ENCODE peak calls at places on chromosome 15, in six cellular contexts. One of them, this sample, is unnamed.
A peak's percentile ranks its signal among the peaks of the same experiment; 100 is the strongest.

GRCh38 chr15:99307735-99308134 is 56.5 kb downstream of the LRRC28 start:
- DNase-seq in foreskin fibroblast: no peak
- DNase-seq in dermis blood vessel endothelial cell: peak; percentile 7
- DNase-seq in Kasumi-1: no peak
- DNase-seq in iPS-NIHi11: no peak
- DNase-seq in stimulated activated CD4-positive, alpha-beta T cell treated with anti-CD3 and anti-CD28 coated beads, Interleukin-2, amount 100 ng/mL, for 48 hours: no peak
- DNase-seq in this sample: no peak

GRCh38 chr15:88032787-88033186 is 223.8 kb downstream of the NTRK3 start:
- DNase-seq in foreskin fibroblast: peak; percentile 8
- DNase-seq in dermis blood vessel endothelial cell: no peak
- DNase-seq in Kasumi-1: no peak
- DNase-seq in iPS-NIHi11: no peak
- DNase-seq in stimulated activated CD4-positive, alpha-beta T cell treated with anti-CD3 and anti-CD28 coated beads, Interleukin-2, amount 100 ng/mL, for 48 hours: no peak
- DNase-seq in this sample: no peak

GRCh38 chr15:89377042-89377841 is 42.6 kb upstream of the POLG start:
- DNase-seq in foreskin fibroblast: no peak
- DNase-seq in dermis blood vessel endothelial cell: no peak
- DNase-seq in Kasumi-1: no peak
- DNase-seq in iPS-NIHi11: no peak
- DNase-seq in stimulated activated CD4-positive, alpha-beta T cell treated with anti-CD3 and anti-CD28 coated beads, Interleukin-2, amount 100 ng/mL, for 48 hours: no peak
- DNase-seq in this sample: no peak

GRCh38 chr15:51185213-51185619 is 90.5 kb upstream of the TNFAIP8L3 start:
- DNase-seq in foreskin fibroblast: no peak
- DNase-seq in dermis blood vessel endothelial cell: no peak
- DNase-seq in Kasumi-1: no peak
- DNase-seq in iPS-NIHi11: no peak
- DNase-seq in stimulated activated CD4-positive, alpha-beta T cell treated with anti-CD3 and anti-CD28 coated beads, Interleukin-2, amount 100 ng/mL, for 48 hours: no peak
- DNase-seq in this sample: no peak

GRCh38 chr15:51290720-51291119 is 47.7 kb downstream of the CYP19A1 start:
- DNase-seq in foreskin fibroblast: no peak
- DNase-seq in dermis blood vessel endothelial cell: no peak
- DNase-seq in Kasumi-1: no peak
- DNase-seq in iPS-NIHi11: no peak
- DNase-seq in stimulated activated CD4-positive, alpha-beta T cell treated with anti-CD3 and anti-CD28 coated beads, Interleukin-2, amount 100 ng/mL, for 48 hours: no peak
- DNase-seq in this sample: no peak

GRCh38 chr15:28019594-28020320 is 79.4 kb downstream of the OCA2 start:
- DNase-seq in foreskin fibroblast: no peak
- DNase-seq in dermis blood vessel endothelial cell: no peak
- DNase-seq in Kasumi-1: no peak
- DNase-seq in iPS-NIHi11: peak; percentile 46
- DNase-seq in stimulated activated CD4-positive, alpha-beta T cell treated with anti-CD3 and anti-CD28 coated beads, Interleukin-2, amount 100 ng/mL, for 48 hours: no peak
- DNase-seq in this sample: no peak

GRCh38 chr15:82393671-82394070 is 35.9 kb upstream of the GOLGA6L9 start:
- DNase-seq in foreskin fibroblast: no peak
- DNase-seq in dermis blood vessel endothelial cell: no peak
- DNase-seq in Kasumi-1: no peak
- DNase-seq in iPS-NIHi11: no peak
- DNase-seq in stimulated activated CD4-positive, alpha-beta T cell treated with anti-CD3 and anti-CD28 coated beads, Interleukin-2, amount 100 ng/mL, for 48 hours: no peak
- DNase-seq in this sample: no peak

GRCh38 chr15:63327648-63328421 is 50.4 kb downstream of the APH1B start:
- DNase-seq in foreskin fibroblast: no peak
- DNase-seq in dermis blood vessel endothelial cell: no peak
- DNase-seq in Kasumi-1: no peak
- DNase-seq in iPS-NIHi11: no peak
- DNase-seq in stimulated activated CD4-positive, alpha-beta T cell treated with anti-CD3 and anti-CD28 coated beads, Interleukin-2, amount 100 ng/mL, for 48 hours: no peak
- DNase-seq in this sample: no peak

GRCh38 chr15:99153026-99153535 is 48.2 kb downstream of the SYNM start:
- DNase-seq in foreskin fibroblast: no peak
- DNase-seq in dermis blood vessel endothelial cell: no peak
- DNase-seq in Kasumi-1: no peak
- DNase-seq in iPS-NIHi11: no peak
- DNase-seq in stimulated activated CD4-positive, alpha-beta T cell treated with anti-CD3 and anti-CD28 coated beads, Interleukin-2, amount 100 ng/mL, for 48 hours: no peak
- DNase-seq in this sample: no peak

GRCh38 chr15:64970696-64971095 is 19.0 kb downstream of the SPG21 start:
- DNase-seq in foreskin fibroblast: no peak
- DNase-seq in dermis blood vessel endothelial cell: no peak
- DNase-seq in Kasumi-1: no peak
- DNase-seq in iPS-NIHi11: no peak
- DNase-seq in stimulated activated CD4-positive, alpha-beta T cell treated with anti-CD3 and anti-CD28 coated beads, Interleukin-2, amount 100 ng/mL, for 48 hours: no peak
- DNase-seq in this sample: no peak

GRCh38 chr15:58758141-58758540 is 8.6 kb upstream of the ADAM10 start:
- DNase-seq in foreskin fibroblast: peak; percentile 28
- DNase-seq in dermis blood vessel endothelial cell: peak; percentile 44
- DNase-seq in Kasumi-1: no peak
- DNase-seq in iPS-NIHi11: no peak
- DNase-seq in stimulated activated CD4-positive, alpha-beta T cell treated with anti-CD3 and anti-CD28 coated beads, Interleukin-2, amount 100 ng/mL, for 48 hours: no peak
- DNase-seq in this sample: peak; percentile 39

GRCh38 chr15:34132881-34133280 is 31.0 kb downstream of the PGBD4 start:
- DNase-seq in foreskin fibroblast: no peak
- DNase-seq in dermis blood vessel endothelial cell: no peak
- DNase-seq in Kasumi-1: no peak
- DNase-seq in iPS-NIHi11: no peak
- DNase-seq in stimulated activated CD4-positive, alpha-beta T cell treated with anti-CD3 and anti-CD28 coated beads, Interleukin-2, amount 100 ng/mL, for 48 hours: no peak
- DNase-seq in this sample: no peak

GRCh38 chr15:48388937-48389309 is 57.7 kb downstream of the DUT start:
- DNase-seq in foreskin fibroblast: no peak
- DNase-seq in dermis blood vessel endothelial cell: no peak
- DNase-seq in Kasumi-1: no peak
- DNase-seq in iPS-NIHi11: no peak
- DNase-seq in stimulated activated CD4-positive, alpha-beta T cell treated with anti-CD3 and anti-CD28 coated beads, Interleukin-2, amount 100 ng/mL, for 48 hours: no peak
- DNase-seq in this sample: no peak

GRCh38 chr15:35624881-35625280 is 78.9 kb upstream of the DPH6 start:
- DNase-seq in foreskin fibroblast: peak; percentile 84
- DNase-seq in dermis blood vessel endothelial cell: no peak
- DNase-seq in Kasumi-1: no peak
- DNase-seq in iPS-NIHi11: no peak
- DNase-seq in stimulated activated CD4-positive, alpha-beta T cell treated with anti-CD3 and anti-CD28 coated beads, Interleukin-2, amount 100 ng/mL, for 48 hours: no peak
- DNase-seq in this sample: peak; percentile 91

GRCh38 chr15:51708013-51708412 is 26.7 kb downstream of the SCG3 start:
- DNase-seq in foreskin fibroblast: no peak
- DNase-seq in dermis blood vessel endothelial cell: no peak
- DNase-seq in Kasumi-1: no peak
- DNase-seq in iPS-NIHi11: no peak
- DNase-seq in stimulated activated CD4-positive, alpha-beta T cell treated with anti-CD3 and anti-CD28 coated beads, Interleukin-2, amount 100 ng/mL, for 48 hours: no peak
- DNase-seq in this sample: no peak

GRCh38 chr15:100112061-100112420 is 229.7 kb downstream of the ADAMTS17 start:
- DNase-seq in foreskin fibroblast: no peak
- DNase-seq in dermis blood vessel endothelial cell: no peak
- DNase-seq in Kasumi-1: no peak
- DNase-seq in iPS-NIHi11: no peak
- DNase-seq in stimulated activated CD4-positive, alpha-beta T cell treated with anti-CD3 and anti-CD28 coated beads, Interleukin-2, amount 100 ng/mL, for 48 hours: no peak
- DNase-seq in this sample: no peak

GRCh38 chr15:38868326-38869114 is 303.9 kb upstream of the RASGRP1 start:
- DNase-seq in foreskin fibroblast: peak; percentile 96
- DNase-seq in dermis blood vessel endothelial cell: peak; percentile 85
- DNase-seq in Kasumi-1: no peak
- DNase-seq in iPS-NIHi11: no peak
- DNase-seq in stimulated activated CD4-positive, alpha-beta T cell treated with anti-CD3 and anti-CD28 coated beads, Interleukin-2, amount 100 ng/mL, for 48 hours: no peak
- DNase-seq in this sample: peak; percentile 91

GRCh38 chr15:66894363-66894762 is 171.0 kb upstream of the SMAD3 start:
- DNase-seq in foreskin fibroblast: no peak
- DNase-seq in dermis blood vessel endothelial cell: no peak
- DNase-seq in Kasumi-1: no peak
- DNase-seq in iPS-NIHi11: no peak
- DNase-seq in stimulated activated CD4-positive, alpha-beta T cell treated with anti-CD3 and anti-CD28 coated beads, Interleukin-2, amount 100 ng/mL, for 48 hours: no peak
- DNase-seq in this sample: no peak

GRCh38 chr15:29698030-29698701 is 124.1 kb downstream of the TJP1 start:
- DNase-seq in foreskin fibroblast: peak; percentile 82
- DNase-seq in dermis blood vessel endothelial cell: peak; percentile 97
- DNase-seq in Kasumi-1: no peak
- DNase-seq in iPS-NIHi11: no peak
- DNase-seq in stimulated activated CD4-positive, alpha-beta T cell treated with anti-CD3 and anti-CD28 coated beads, Interleukin-2, amount 100 ng/mL, for 48 hours: no peak
- DNase-seq in this sample: no peak

GRCh38 chr15:67281714-67282113 is 27.1 kb downstream of the IQCH start:
- DNase-seq in foreskin fibroblast: no peak
- DNase-seq in dermis blood vessel endothelial cell: no peak
- DNase-seq in Kasumi-1: no peak
- DNase-seq in iPS-NIHi11: no peak
- DNase-seq in stimulated activated CD4-positive, alpha-beta T cell treated with anti-CD3 and anti-CD28 coated beads, Interleukin-2, amount 100 ng/mL, for 48 hours: no peak
- DNase-seq in this sample: no peak

GRCh38 chr15:100671858-100672543 is 69.6 kb downstream of the ASB7 start:
- DNase-seq in foreskin fibroblast: no peak
- DNase-seq in dermis blood vessel endothelial cell: peak; percentile 72
- DNase-seq in Kasumi-1: peak; percentile 11
- DNase-seq in iPS-NIHi11: peak; percentile 62
- DNase-seq in stimulated activated CD4-positive, alpha-beta T cell treated with anti-CD3 and anti-CD28 coated beads, Interleukin-2, amount 100 ng/mL, for 48 hours: no peak
- DNase-seq in this sample: peak; percentile 51

GRCh38 chr15:35827156-35827555 is 281.2 kb upstream of the DPH6 start:
- DNase-seq in foreskin fibroblast: no peak
- DNase-seq in dermis blood vessel endothelial cell: peak; percentile 20
- DNase-seq in Kasumi-1: no peak
- DNase-seq in iPS-NIHi11: no peak
- DNase-seq in stimulated activated CD4-positive, alpha-beta T cell treated with anti-CD3 and anti-CD28 coated beads, Interleukin-2, amount 100 ng/mL, for 48 hours: no peak
- DNase-seq in this sample: no peak

GRCh38 chr15:57824186-57824585 is 117.7 kb downstream of the POLR2M start:
- DNase-seq in foreskin fibroblast: no peak
- DNase-seq in dermis blood vessel endothelial cell: peak; percentile 26
- DNase-seq in Kasumi-1: no peak
- DNase-seq in iPS-NIHi11: no peak
- DNase-seq in stimulated activated CD4-positive, alpha-beta T cell treated with anti-CD3 and anti-CD28 coated beads, Interleukin-2, amount 100 ng/mL, for 48 hours: no peak
- DNase-seq in this sample: no peak

GRCh38 chr15:34799149-34799824 is 3.9 kb upstream of the ACTC1 start:
- DNase-seq in foreskin fibroblast: no peak
- DNase-seq in dermis blood vessel endothelial cell: peak; percentile 6
- DNase-seq in Kasumi-1: no peak
- DNase-seq in iPS-NIHi11: no peak
- DNase-seq in stimulated activated CD4-positive, alpha-beta T cell treated with anti-CD3 and anti-CD28 coated beads, Interleukin-2, amount 100 ng/mL, for 48 hours: no peak
- DNase-seq in this sample: peak; percentile 9

GRCh38 chr15:68595761-68596160 is 17.0 kb downstream of the CORO2B start:
- DNase-seq in foreskin fibroblast: no peak
- DNase-seq in dermis blood vessel endothelial cell: no peak
- DNase-seq in Kasumi-1: no peak
- DNase-seq in iPS-NIHi11: no peak
- DNase-seq in stimulated activated CD4-positive, alpha-beta T cell treated with anti-CD3 and anti-CD28 coated beads, Interleukin-2, amount 100 ng/mL, for 48 hours: no peak
- DNase-seq in this sample: no peak

GRCh38 chr15:68234060-68234459 is 4.5 kb upstream of the CLN6 start:
- DNase-seq in foreskin fibroblast: no peak
- DNase-seq in dermis blood vessel endothelial cell: no peak
- DNase-seq in Kasumi-1: no peak
- DNase-seq in iPS-NIHi11: no peak
- DNase-seq in stimulated activated CD4-positive, alpha-beta T cell treated with anti-CD3 and anti-CD28 coated beads, Interleukin-2, amount 100 ng/mL, for 48 hours: no peak
- DNase-seq in this sample: no peak

GRCh38 chr15:33242165-33242564 is 47.7 kb upstream of the FMN1 start:
- DNase-seq in foreskin fibroblast: peak; percentile 12
- DNase-seq in dermis blood vessel endothelial cell: peak; percentile 39
- DNase-seq in Kasumi-1: no peak
- DNase-seq in iPS-NIHi11: peak; percentile 45
- DNase-seq in stimulated activated CD4-positive, alpha-beta T cell treated with anti-CD3 and anti-CD28 coated beads, Interleukin-2, amount 100 ng/mL, for 48 hours: no peak
- DNase-seq in this sample: peak; percentile 8

GRCh38 chr15:39934415-39935044 is 615 bp downstream of the EIF2AK4 start:
- DNase-seq in foreskin fibroblast: no peak
- DNase-seq in dermis blood vessel endothelial cell: peak; percentile 44
- DNase-seq in Kasumi-1: peak; percentile 5
- DNase-seq in iPS-NIHi11: no peak
- DNase-seq in stimulated activated CD4-positive, alpha-beta T cell treated with anti-CD3 and anti-CD28 coated beads, Interleukin-2, amount 100 ng/mL, for 48 hours: peak; percentile 3
- DNase-seq in this sample: no peak

GRCh38 chr15:70643106-70643782 is 120.1 kb downstream of the UACA start:
- DNase-seq in foreskin fibroblast: no peak
- DNase-seq in dermis blood vessel endothelial cell: no peak
- DNase-seq in Kasumi-1: no peak
- DNase-seq in iPS-NIHi11: no peak
- DNase-seq in stimulated activated CD4-positive, alpha-beta T cell treated with anti-CD3 and anti-CD28 coated beads, Interleukin-2, amount 100 ng/mL, for 48 hours: no peak
- DNase-seq in this sample: no peak

GRCh38 chr15:74955796-74956647 is 550 bp downstream of the RPP25 start:
- DNase-seq in foreskin fibroblast: peak; percentile 72
- DNase-seq in dermis blood vessel endothelial cell: peak; percentile 85
- DNase-seq in Kasumi-1: peak; percentile 37
- DNase-seq in iPS-NIHi11: peak; percentile 55
- DNase-seq in stimulated activated CD4-positive, alpha-beta T cell treated with anti-CD3 and anti-CD28 coated beads, Interleukin-2, amount 100 ng/mL, for 48 hours: peak; percentile 61
- DNase-seq in this sample: peak; percentile 75

GRCh38 chr15:61141497-61142125 is 87.5 kb downstream of the RORA start:
- DNase-seq in foreskin fibroblast: no peak
- DNase-seq in dermis blood vessel endothelial cell: no peak
- DNase-seq in Kasumi-1: no peak
- DNase-seq in iPS-NIHi11: no peak
- DNase-seq in stimulated activated CD4-positive, alpha-beta T cell treated with anti-CD3 and anti-CD28 coated beads, Interleukin-2, amount 100 ng/mL, for 48 hours: no peak
- DNase-seq in this sample: no peak

GRCh38 chr15:94070341-94071275 is 160.8 kb upstream of the MCTP2 start:
- DNase-seq in foreskin fibroblast: peak; percentile 10
- DNase-seq in dermis blood vessel endothelial cell: no peak
- DNase-seq in Kasumi-1: peak; percentile 79
- DNase-seq in iPS-NIHi11: no peak
- DNase-seq in stimulated activated CD4-positive, alpha-beta T cell treated with anti-CD3 and anti-CD28 coated beads, Interleukin-2, amount 100 ng/mL, for 48 hours: no peak
- DNase-seq in this sample: no peak

GRCh38 chr15:83064859-83065258 is 2.2 kb downstream of the BTBD1 start:
- DNase-seq in foreskin fibroblast: no peak
- DNase-seq in dermis blood vessel endothelial cell: peak; percentile 30
- DNase-seq in Kasumi-1: peak; percentile 20
- DNase-seq in iPS-NIHi11: no peak
- DNase-seq in stimulated activated CD4-positive, alpha-beta T cell treated with anti-CD3 and anti-CD28 coated beads, Interleukin-2, amount 100 ng/mL, for 48 hours: no peak
- DNase-seq in this sample: no peak

GRCh38 chr15:94259121-94259776 is 27.9 kb downstream of the MCTP2 start:
- DNase-seq in foreskin fibroblast: no peak
- DNase-seq in dermis blood vessel endothelial cell: no peak
- DNase-seq in Kasumi-1: no peak
- DNase-seq in iPS-NIHi11: no peak
- DNase-seq in stimulated activated CD4-positive, alpha-beta T cell treated with anti-CD3 and anti-CD28 coated beads, Interleukin-2, amount 100 ng/mL, for 48 hours: no peak
- DNase-seq in this sample: peak; percentile 21

GRCh38 chr15:71294636-71295241 is 179.5 kb downstream of the THSD4 start:
- DNase-seq in foreskin fibroblast: peak; percentile 85
- DNase-seq in dermis blood vessel endothelial cell: peak; percentile 98
- DNase-seq in Kasumi-1: no peak
- DNase-seq in iPS-NIHi11: no peak
- DNase-seq in stimulated activated CD4-positive, alpha-beta T cell treated with anti-CD3 and anti-CD28 coated beads, Interleukin-2, amount 100 ng/mL, for 48 hours: no peak
- DNase-seq in this sample: peak; percentile 96

This sample was measured in fibroblast of gingiva.